ENCODE peak calls at places on chromosome 3, in ten cellular contexts. R, U, C, P, Q, I, W, Y, J and X are unnamed samples.

GRCh38 chr3:171206283-171206682 is 179.8 kb upstream of the SLC2A2 start:
- DNase-seq in U (no peak), C (no peak), Y (no peak), P (no peak), J (no peak), Q (peak), W (peak), I (no peak), R (no peak), X (no peak)

GRCh38 chr3:140117111-140117526 is 182.1 kb downstream of the CLSTN2 start:
- DNase-seq in W (peak), P (no peak), Y (no peak), C (peak), I (no peak), Q (no peak), U (no peak), J (no peak), R (peak), X (no peak)

GRCh38 chr3:55292360-55292759 is 194.7 kb downstream of the WNT5A start:
- DNase-seq in Y (no peak), R (no peak), Q (no peak), J (no peak), U (no peak), I (no peak), C (no peak), W (peak), P (no peak), X (no peak)

GRCh38 chr3:169112153-169112892 is 551.2 kb downstream of the MECOM start:
- DNase-seq in J (peak), R (no peak), P (no peak), U (no peak), W (no peak), Y (no peak), C (no peak), I (no peak), Q (no peak), X (no peak)

GRCh38 chr3:123861081-123861836 is 22.9 kb downstream of the MYLK start:
- DNase-seq in C (no peak), Y (no peak), I (no peak), Q (no peak), P (no peak), R (peak), J (no peak), W (no peak), U (no peak), X (no peak)

GRCh38 chr3:136075218-136075808 is 109.8 kb downstream of the PPP2R3A start:
- DNase-seq in P (peak), W (peak), C (no peak), I (peak), J (no peak), R (peak), U (peak), Y (peak), Q (peak), X (peak)

GRCh38 chr3:109023656-109024254 is 70.1 kb upstream of the GUCA1C start:
- DNase-seq in I (no peak), U (no peak), C (no peak), Y (peak), W (peak), R (peak), P (no peak), J (peak), Q (peak), X (peak)

GRCh38 chr3:177905895-177906511 is 630.2 kb upstream of the KCNMB2 start:
- DNase-seq in Q (no peak), W (peak), U (peak), P (no peak), I (no peak), Y (no peak), R (peak), J (peak), C (no peak), X (no peak)

GRCh38 chr3:59774613-59775012 is 724.8 kb upstream of the CFAP20DC start:
- DNase-seq in I (no peak), R (peak), C (no peak), U (no peak), P (no peak), J (peak), W (no peak), Q (no peak), Y (no peak), X (no peak)

GRCh38 chr3:59773970-59774369 is 724.1 kb upstream of the CFAP20DC start:
- DNase-seq in I (no peak), W (no peak), Y (no peak), Q (no peak), R (no peak), U (no peak), C (no peak), J (no peak), P (no peak), X (no peak)

GRCh38 chr3:59775781-59776270 is 726.0 kb upstream of the CFAP20DC start:
- DNase-seq in P (no peak), Y (no peak), C (no peak), I (no peak), W (no peak), J (no peak), R (no peak), U (no peak), Q (no peak), X (no peak)

GRCh38 chr3:59772416-59773408 is 722.9 kb upstream of the CFAP20DC start:
- DNase-seq in J (no peak), Q (peak), W (no peak), P (no peak), R (no peak), Y (peak), U (no peak), C (no peak), I (no peak), X (peak)

DNA sequence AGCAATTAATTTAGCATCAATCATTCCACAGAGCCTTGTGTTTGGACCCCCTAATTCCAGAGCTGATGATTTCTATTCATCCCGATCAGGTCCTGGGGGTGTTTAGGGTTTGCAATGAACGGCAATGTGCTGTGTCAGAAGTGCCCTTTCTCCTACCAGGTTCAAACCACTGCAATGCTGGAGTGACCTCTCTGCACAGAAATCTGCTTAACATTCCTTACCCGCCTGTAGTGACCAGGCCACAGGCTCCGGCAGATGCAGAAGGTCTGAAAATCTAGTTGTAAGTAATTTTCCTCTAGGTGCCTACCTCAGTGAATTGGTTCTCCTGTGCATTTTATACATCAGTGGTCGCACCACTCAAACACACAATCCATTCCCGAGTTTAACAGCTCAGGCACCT is 725.3 kb upstream of the CFAP20DC start:
- DNase-seq in U (no peak), Y (no peak), J (no peak), W (no peak), Q (no peak), P (no peak), I (no peak), R (peak), C (no peak), X (no peak)
- H3K4me3 ChIP-seq in U (no peak), Y (no peak), J (no peak), W (no peak), Q (no peak), P (no peak), I (no peak), R (no peak), C (no peak), X (no peak)

DNA sequence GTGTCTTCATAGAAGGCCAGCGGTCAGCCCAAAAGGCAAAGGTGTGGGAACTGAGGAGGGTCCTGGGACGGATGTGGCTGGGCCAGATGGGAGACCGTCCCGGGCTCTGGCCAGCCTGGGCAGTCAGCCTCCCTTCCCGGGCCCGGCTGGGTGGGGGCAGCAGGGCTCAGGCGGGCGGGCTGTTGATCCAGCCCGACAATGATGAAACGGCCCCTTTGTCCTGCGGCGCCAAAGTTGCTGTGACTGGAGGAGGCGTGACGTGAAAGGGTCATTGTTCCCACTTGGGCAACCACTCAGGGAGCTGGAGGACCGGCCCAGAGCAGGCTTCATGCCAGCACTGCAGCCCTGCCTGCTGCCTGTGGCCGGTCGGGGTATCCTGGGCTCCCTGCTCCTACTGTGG is 16.5 kb downstream of the DUSP7 start:
- DNase-seq in Q (no peak), R (no peak), U (peak), J (no peak), C (peak), P (peak), I (no peak), Y (no peak), W (no peak), X (no peak)
- H3K4me3 ChIP-seq in Q (no peak), R (no peak), U (no peak), J (no peak), C (no peak), P (no peak), I (no peak), Y (no peak), W (no peak), X (no peak)

GRCh38 chr3:126911162-126912026 is 71.5 kb upstream of the PLXNA1 start:
- DNase-seq in C (peak), I (peak), R (peak), Q (peak), U (peak), P (no peak), W (no peak), J (peak), Y (no peak), X (peak)
- H3K4me3 ChIP-seq in C (no peak), I (no peak), R (no peak), Q (peak), U (no peak), P (no peak), W (no peak), J (no peak), Y (peak), X (no peak)

GRCh38 chr3:81760924-81761903 is at the start of gene GBE1:
- DNase-seq in Q (peak), W (peak), I (peak), P (peak), U (peak), R (peak), J (peak), Y (peak), C (peak), X (peak)

GRCh38 chr3:81760215-81760614 is 1.2 kb downstream of the GBE1 start:
- DNase-seq in I (no peak), Q (no peak), Y (no peak), P (no peak), W (no peak), J (no peak), R (no peak), C (no peak), U (no peak), X (no peak)

GRCh38 chr3:81761904-81762565 is 590 bp upstream of the GBE1 start:
- DNase-seq in J (no peak), W (no peak), C (no peak), I (no peak), U (no peak), R (no peak), Q (no peak), P (no peak), Y (no peak), X (no peak)

GRCh38 chr3:81753416-81754014 is 7.9 kb downstream of the GBE1 start:
- DNase-seq in U (no peak), Q (no peak), R (no peak), J (no peak), C (no peak), Y (no peak), I (no peak), P (no peak), W (no peak), X (no peak)

GRCh38 chr3:81758275-81758674 is 3.2 kb downstream of the GBE1 start:
- DNase-seq in I (no peak), W (no peak), Y (no peak), Q (no peak), P (no peak), U (peak), R (no peak), C (no peak), J (peak), X (no peak)
- H3K4me3 ChIP-seq in I (no peak), W (no peak), Y (no peak), Q (no peak), P (no peak), U (peak), R (no peak), C (no peak), J (no peak), X (no peak)

GRCh38 chr3:66499881-66500574 is 794 bp downstream of the LRIG1 start:
- DNase-seq in I (peak), U (peak), R (no peak), P (peak), Q (peak), W (no peak), J (no peak), Y (no peak), C (peak), X (peak)

GRCh38 chr3:66497288-66497972 is 3.4 kb downstream of the LRIG1 start:
- DNase-seq in Y (peak), W (no peak), R (no peak), P (no peak), Q (no peak), U (peak), I (no peak), C (no peak), J (no peak), X (peak)

GRCh38 chr3:66498718-66499611 is 1.9 kb downstream of the LRIG1 start:
- DNase-seq in U (peak), Y (no peak), C (peak), Q (no peak), J (no peak), I (no peak), R (no peak), P (no peak), W (no peak), X (no peak)

GRCh38 chr3:66496731-66497130 is 4.1 kb downstream of the LRIG1 start:
- DNase-seq in Y (peak), U (no peak), Q (no peak), I (no peak), J (no peak), P (no peak), C (no peak), R (no peak), W (peak), X (no peak)

GRCh38 chr3:66497982-66498671 is 2.7 kb downstream of the LRIG1 start:
- DNase-seq in P (no peak), I (no peak), Q (no peak), C (no peak), J (no peak), Y (no peak), R (no peak), W (no peak), U (no peak), X (no peak)
- H3K4me3 ChIP-seq in P (no peak), I (peak), Q (no peak), C (peak), J (no peak), Y (peak), R (no peak), W (peak), U (peak), X (peak)